ENCODE peak calls at places on chromosomes 5 and 9, in nine cellular contexts. G, O, F, U, W, Q, S, Z and N are unnamed samples.

GRCh38 chr5:89668821-89669220 is 740.7 kb downstream of the CETN3 start:
- DNase-seq in G (no peak), O (no peak), F (no peak), U (no peak), W (no peak), Q (no peak), S (no peak), Z (no peak), N (no peak)

GRCh38 chr9:82404484-82405280 is 416.1 kb downstream of the SPATA31D1 start:
- DNase-seq in G (no peak), O (no peak), F (no peak), U (no peak), W (no peak), Q (no peak), S (no peak), Z (no peak), N (no peak)

GRCh38 chr9:108634669-108635462 is 220.9 kb downstream of the ACTL7B start:
- DNase-seq in G (no peak), O (peak; percentile 60), F (no peak), U (no peak), W (peak; percentile 51), Q (no peak), S (no peak), Z (no peak), N (no peak)

GRCh38 chr5:176778921-176779465 is 31.4 kb upstream of the UNC5A start:
- DNase-seq in G (no peak), O (no peak), F (no peak), U (no peak), W (no peak), Q (no peak), S (no peak), Z (no peak), N (no peak)

GRCh38 chr5:36523931-36524330 is 82.5 kb upstream of the SLC1A3 start:
- DNase-seq in G (no peak), O (no peak), F (no peak), U (no peak), W (no peak), Q (no peak), S (no peak), Z (no peak), N (no peak)

GRCh38 chr9:99345936-99346335 is 123.9 kb downstream of the SEC61B start:
- DNase-seq in G (no peak), O (no peak), F (no peak), U (no peak), W (no peak), Q (peak; percentile 76), S (no peak), Z (no peak), N (no peak)

GRCh38 chr5:8633706-8634105 is 764.8 kb downstream of the MTRR start:
- DNase-seq in G (peak; percentile 66), O (no peak), F (no peak), U (no peak), W (no peak), Q (peak; percentile 15), S (no peak), Z (no peak), N (no peak)

GRCh38 chr5:155049569-155050383 is 36.2 kb downstream of the KIF4B start:
- DNase-seq in G (peak; percentile 15), O (no peak), F (no peak), U (no peak), W (no peak), Q (no peak), S (no peak), Z (no peak), N (no peak)

GRCh38 chr5:76716456-76717157 is 681 bp downstream of the F2R start:
- DNase-seq in G (peak; percentile 40), O (no peak), F (no peak), U (no peak), W (no peak), Q (no peak), S (no peak), Z (no peak), N (no peak)

GRCh38 chr5:56534102-56534501 is 281.2 kb upstream of the MAP3K1 start:
- DNase-seq in G (no peak), O (peak; percentile 72), F (no peak), U (peak; percentile 74), W (no peak), Q (no peak), S (no peak), Z (no peak), N (no peak)

GRCh38 chr5:157689942-157690689 is 18.8 kb downstream of the C5orf52 start:
- DNase-seq in G (no peak), O (no peak), F (no peak), U (no peak), W (no peak), Q (no peak), S (no peak), Z (no peak), N (no peak)

GRCh38 chr9:69265891-69266290 is 59.1 kb upstream of the ENTREP1 start:
- DNase-seq in G (peak; percentile 39), O (no peak), F (no peak), U (no peak), W (peak; percentile 5), Q (peak; percentile 13), S (no peak), Z (no peak), N (no peak)

GRCh38 chr9:124695280-124695890 is 75.7 kb downstream of the NR6A1 start:
- DNase-seq in G (no peak), O (peak; percentile 69), F (no peak), U (no peak), W (peak; percentile 57), Q (peak; percentile 79), S (no peak), Z (no peak), N (no peak)

GRCh38 chr5:159156426-159156835 is 52.9 kb downstream of the RNF145 start:
- DNase-seq in G (no peak), O (no peak), F (no peak), U (no peak), W (no peak), Q (no peak), S (no peak), Z (no peak), N (no peak)

GRCh38 chr5:52754051-52754450 is 33.7 kb upstream of the ITGA1 start:
- DNase-seq in G (no peak), O (no peak), F (no peak), U (no peak), W (no peak), Q (no peak), S (no peak), Z (no peak), N (no peak)

GRCh38 chr5:133735346-133735745 is 123.0 kb upstream of the FSTL4 start:
- DNase-seq in G (peak; percentile 3), O (peak; percentile 20), F (no peak), U (no peak), W (no peak), Q (peak; percentile 39), S (no peak), Z (no peak), N (no peak)

GRCh38 chr5:172733179-172733973 is 37.6 kb downstream of the DUSP1 start:
- DNase-seq in G (peak; percentile 92), O (peak; percentile 89), F (peak; percentile 73), U (peak; percentile 74), W (peak; percentile 98), Q (peak; percentile 98), S (no peak), Z (no peak), N (no peak)

GRCh38 chr5:14270212-14270702 is 127.1 kb downstream of the TRIO start:
- DNase-seq in G (peak; percentile 79), O (peak; percentile 86), F (no peak), U (peak; percentile 26), W (no peak), Q (peak; percentile 62), S (no peak), Z (no peak), N (peak; percentile 21)

GRCh38 chr9:130627051-130627450 is 37.3 kb upstream of the PRDM12 start:
- DNase-seq in G (no peak), O (no peak), F (no peak), U (no peak), W (no peak), Q (no peak), S (no peak), Z (no peak), N (no peak)

GRCh38 chr5:13664377-13664776 is 280.1 kb downstream of the DNAH5 start:
- DNase-seq in G (peak; percentile 42), O (no peak), F (no peak), U (no peak), W (peak; percentile 94), Q (peak; percentile 85), S (no peak), Z (no peak), N (no peak)

DNA sequence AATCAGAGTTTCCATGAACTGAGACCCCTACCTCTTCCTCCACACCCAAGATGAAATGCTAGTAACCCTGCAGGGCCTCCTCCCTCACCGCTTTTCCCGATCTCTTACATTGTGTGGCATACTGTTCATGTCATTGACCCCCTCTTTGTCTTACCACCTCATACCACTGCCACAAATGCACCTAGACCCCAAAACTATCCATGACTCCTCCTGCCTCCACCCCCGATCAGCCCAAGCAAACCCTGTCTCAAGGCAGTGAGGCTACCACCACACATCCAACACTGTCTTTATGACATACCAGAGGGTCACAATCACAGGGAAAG is 55.7 kb downstream of the PLAC8L1 start:
- DNase-seq in G (no peak), O (no peak), F (no peak), U (no peak), W (no peak), Q (no peak), S (no peak), Z (no peak), N (no peak)
- TF ChIP-seq CTCF in G (no peak), O (peak; percentile 45), F (no peak), U (no peak), W (no peak), Q (peak; percentile 49), S (no peak), Z (no peak), N (peak; percentile 2)

GRCh38 chr9:31030741-31031202 is 1353.7 kb upstream of the ACO1 start:
- DNase-seq in G (peak; percentile 53), O (no peak), F (no peak), U (no peak), W (no peak), Q (no peak), S (no peak), Z (no peak), N (no peak)
- TF ChIP-seq CTCF in G (no peak), O (no peak), F (no peak), U (no peak), W (no peak), Q (no peak), S (no peak), Z (no peak), N (no peak)

GRCh38 chr9:113728989-113729388 is 147.1 kb upstream of the ZNF618 start:
- DNase-seq in G (no peak), O (no peak), F (no peak), U (no peak), W (no peak), Q (no peak), S (no peak), Z (no peak), N (no peak)
- TF ChIP-seq CTCF in G (no peak), O (no peak), F (no peak), U (no peak), W (no peak), Q (no peak), S (no peak), Z (no peak), N (no peak)

DNA sequence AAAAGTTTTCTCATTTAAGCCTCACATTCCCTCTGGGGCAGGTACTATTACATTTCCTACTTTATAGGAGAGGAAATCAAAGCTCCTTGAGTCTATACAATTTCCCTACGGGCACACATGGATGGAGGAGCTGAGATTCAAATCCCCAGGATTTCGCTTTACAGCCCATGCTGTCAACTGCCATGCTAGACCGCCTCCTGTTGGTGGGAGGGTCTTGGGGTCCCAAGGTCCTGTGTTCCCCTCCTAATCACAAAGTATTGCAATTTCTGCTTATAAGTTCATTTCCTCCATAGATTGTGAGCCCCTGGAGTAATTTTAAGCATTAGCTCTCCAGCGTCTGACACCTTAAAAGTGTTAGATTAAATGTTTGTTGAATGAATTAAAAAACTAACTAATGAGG is 95.9 kb upstream of the SMARCA2 start:
- DNase-seq in G (no peak), O (no peak), F (no peak), U (no peak), W (no peak), Q (no peak), S (no peak), Z (no peak), N (no peak)
- TF ChIP-seq CTCF in G (no peak), O (no peak), F (no peak), U (no peak), W (no peak), Q (no peak), S (no peak), Z (no peak), N (no peak)